ENCODE peak calls at places on chromosomes 16 and 17, in eight cellular contexts. One of them, this sample, is unnamed.
A peak's percentile ranks its signal among the peaks of the same experiment; 100 is the strongest.

GRCh38 chr17:74430706-74431567 is 951 bp upstream of the GPRC5C start:
- DNase-seq in heart right ventricle: peak; percentile 85
- DNase-seq in adrenal gland: peak; percentile 87
- DNase-seq in pancreas: peak; percentile 94
- DNase-seq in HCT116: peak; percentile 40
- DNase-seq in AG04450: no peak
- DNase-seq in neuronal stem cell: peak; percentile 66
- DNase-seq in Karpas-422: no peak
- DNase-seq in this sample: peak; percentile 86

GRCh38 chr16:83967838-83968482 is at the start of gene NECAB2:
- DNase-seq in adrenal gland: no peak
- DNase-seq in HCT116: no peak
- DNase-seq in AG04450: no peak
- DNase-seq in neuronal stem cell: peak; percentile 53
- DNase-seq in Karpas-422: peak; percentile 67
- DNase-seq in heart right ventricle: peak; percentile 62
- DNase-seq in pancreas: no peak
- DNase-seq in this sample: peak; percentile 65

GRCh38 chr17:42060231-42060630 is 9.8 kb upstream of the C17orf113 start:
- DNase-seq in pancreas: no peak
- DNase-seq in heart right ventricle: no peak
- DNase-seq in adrenal gland: no peak
- DNase-seq in HCT116: no peak
- DNase-seq in AG04450: no peak
- DNase-seq in neuronal stem cell: no peak
- DNase-seq in Karpas-422: no peak
- DNase-seq in this sample: no peak

GRCh38 chr17:16873654-16874035 is 98.3 kb downstream of the TNFRSF13B start:
- DNase-seq in heart right ventricle: no peak
- DNase-seq in adrenal gland: no peak
- DNase-seq in pancreas: no peak
- DNase-seq in AG04450: no peak
- DNase-seq in HCT116: no peak
- DNase-seq in Karpas-422: no peak
- DNase-seq in neuronal stem cell: no peak
- DNase-seq in this sample: no peak

GRCh38 chr16:68800257-68800875 is 43.0 kb upstream of the TANGO6 start:
- DNase-seq in HCT116: peak; percentile 62
- DNase-seq in adrenal gland: peak; percentile 62
- DNase-seq in Karpas-422: peak; percentile 87
- DNase-seq in pancreas: peak; percentile 32
- DNase-seq in neuronal stem cell: peak; percentile 68
- DNase-seq in heart right ventricle: no peak
- DNase-seq in AG04450: peak; percentile 66
- DNase-seq in this sample: no peak

GRCh38 chr16:74608944-74609343 is 2.0 kb upstream of the GLG1 start:
- DNase-seq in neuronal stem cell: no peak
- DNase-seq in HCT116: no peak
- DNase-seq in Karpas-422: no peak
- DNase-seq in adrenal gland: no peak
- DNase-seq in pancreas: no peak
- DNase-seq in heart right ventricle: no peak
- DNase-seq in AG04450: no peak
- DNase-seq in this sample: no peak

GRCh38 chr17:17391575-17392370 is 85.0 kb upstream of the MED9 start:
- DNase-seq in heart right ventricle: no peak
- DNase-seq in Karpas-422: peak; percentile 81
- DNase-seq in neuronal stem cell: no peak
- DNase-seq in HCT116: no peak
- DNase-seq in AG04450: no peak
- DNase-seq in adrenal gland: no peak
- DNase-seq in pancreas: no peak
- DNase-seq in this sample: no peak

GRCh38 chr17:57397402-57397801 is 141.1 kb downstream of the MSI2 start:
- DNase-seq in heart right ventricle: no peak
- DNase-seq in HCT116: no peak
- DNase-seq in Karpas-422: no peak
- DNase-seq in neuronal stem cell: no peak
- DNase-seq in adrenal gland: no peak
- DNase-seq in pancreas: no peak
- DNase-seq in AG04450: no peak
- DNase-seq in this sample: no peak

GRCh38 chr17:78715000-78715771 is 66.9 kb downstream of the CYTH1 start:
- DNase-seq in HCT116: no peak
- DNase-seq in adrenal gland: no peak
- DNase-seq in neuronal stem cell: no peak
- DNase-seq in Karpas-422: no peak
- DNase-seq in AG04450: no peak
- DNase-seq in pancreas: no peak
- DNase-seq in heart right ventricle: no peak
- DNase-seq in this sample: no peak

DNA sequence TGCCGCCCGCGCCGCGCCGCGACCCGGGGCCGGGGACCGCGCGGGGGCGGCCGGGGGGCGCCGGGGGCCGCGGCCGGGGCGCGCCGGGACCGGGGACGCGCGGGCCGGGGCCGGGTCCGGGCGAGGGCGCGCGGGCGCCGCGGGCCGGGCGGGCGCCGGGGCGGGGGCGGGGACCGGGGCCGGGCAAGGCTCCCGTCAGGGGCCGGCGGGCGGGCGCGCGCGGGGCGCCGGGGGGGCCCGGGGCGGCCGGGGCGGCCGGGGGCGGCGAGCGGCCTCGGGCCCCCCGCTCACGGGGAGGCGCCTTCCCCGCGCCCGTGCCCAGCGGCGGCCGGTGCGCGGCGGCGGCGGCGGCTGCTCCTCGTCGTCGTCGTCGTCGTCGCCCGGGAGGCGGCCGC is 586 bp downstream of the ZCCHC14 start:
- DNase-seq in AG04450: no peak
- DNase-seq in neuronal stem cell: no peak
- DNase-seq in heart right ventricle: no peak
- DNase-seq in adrenal gland: no peak
- DNase-seq in pancreas: no peak
- DNase-seq in Karpas-422: no peak
- DNase-seq in HCT116: no peak
- DNase-seq in this sample: no peak
- H3K27ac ChIP-seq in AG04450: no peak overlapping the region
- H3K27ac ChIP-seq in neuronal stem cell: no peak overlapping the region
- H3K27ac ChIP-seq in heart right ventricle: peak overlapping the region; percentile 6
- H3K27ac ChIP-seq in adrenal gland: no peak overlapping the region
- H3K27ac ChIP-seq in pancreas: no peak overlapping the region
- H3K27ac ChIP-seq in Karpas-422: no peak overlapping the region
- H3K27ac ChIP-seq in HCT116: peak overlapping the region; percentile 77
- H3K27ac ChIP-seq in this sample: peak overlapping the region; percentile 86

GRCh38 chr17:50207792-50208567 is 6.5 kb upstream of the COL1A1 start:
- DNase-seq in adrenal gland: no peak
- DNase-seq in Karpas-422: no peak
- DNase-seq in heart right ventricle: no peak
- DNase-seq in AG04450: no peak
- DNase-seq in HCT116: no peak
- DNase-seq in neuronal stem cell: no peak
- DNase-seq in pancreas: no peak
- DNase-seq in this sample: no peak
- H3K4me3 ChIP-seq in adrenal gland: no peak overlapping the region
- H3K4me3 ChIP-seq in Karpas-422: no peak overlapping the region
- H3K4me3 ChIP-seq in heart right ventricle: no peak overlapping the region
- H3K4me3 ChIP-seq in AG04450: no peak overlapping the region
- H3K4me3 ChIP-seq in HCT116: no peak overlapping the region
- H3K4me3 ChIP-seq in neuronal stem cell: no peak overlapping the region
- H3K4me3 ChIP-seq in pancreas: no peak overlapping the region
- H3K4me3 ChIP-seq in this sample: no peak overlapping the region

DNA sequence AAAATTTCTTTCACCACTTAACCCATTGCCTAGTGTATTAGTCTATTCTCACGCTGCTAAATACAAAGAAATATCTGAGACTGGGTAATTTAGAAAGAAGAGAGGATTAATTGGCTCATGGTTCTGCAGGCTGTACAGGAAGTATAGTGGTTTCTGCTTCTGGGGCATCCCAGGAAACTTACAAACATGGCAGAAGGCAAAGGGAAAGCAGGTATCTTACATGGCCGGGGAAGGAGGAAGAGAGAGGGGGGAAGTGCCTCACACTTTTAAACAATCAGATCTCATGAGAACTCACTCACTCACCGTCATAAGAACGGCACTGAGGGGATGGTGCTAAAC is 931.4 kb upstream of the SOX9 start:
- DNase-seq in heart right ventricle: no peak
- DNase-seq in Karpas-422: no peak
- DNase-seq in AG04450: no peak
- DNase-seq in neuronal stem cell: no peak
- DNase-seq in HCT116: no peak
- DNase-seq in pancreas: no peak
- DNase-seq in adrenal gland: no peak
- DNase-seq in this sample: no peak
- H3K27ac ChIP-seq in heart right ventricle: no peak overlapping the region
- H3K27ac ChIP-seq in Karpas-422: no peak overlapping the region
- H3K27ac ChIP-seq in AG04450: peak overlapping the region; percentile 87
- H3K27ac ChIP-seq in neuronal stem cell: no peak overlapping the region
- H3K27ac ChIP-seq in HCT116: peak overlapping the region; percentile 7
- H3K27ac ChIP-seq in pancreas: no peak overlapping the region
- H3K27ac ChIP-seq in adrenal gland: no peak overlapping the region
- H3K27ac ChIP-seq in this sample: no peak overlapping the region

DNA sequence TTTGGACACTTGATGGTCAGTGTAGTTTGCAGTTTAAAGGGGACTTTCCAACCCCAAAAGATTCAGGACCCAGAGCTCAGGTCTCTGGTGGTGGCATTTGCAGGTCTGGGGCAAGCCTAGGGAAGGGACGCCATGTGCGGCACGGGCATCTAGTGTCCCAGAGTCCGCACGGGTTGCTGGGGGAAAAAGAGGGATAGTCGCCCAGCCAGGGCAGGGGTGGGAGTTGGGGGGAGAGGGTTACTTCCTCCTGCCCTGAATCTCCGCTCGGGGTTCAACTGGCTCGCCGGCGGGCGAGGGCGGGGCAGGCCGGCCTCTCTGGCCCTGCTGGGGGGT is 239 bp upstream of the CA7 start:
- DNase-seq in AG04450: no peak
- DNase-seq in HCT116: no peak
- DNase-seq in neuronal stem cell: no peak
- DNase-seq in Karpas-422: no peak
- DNase-seq in heart right ventricle: no peak
- DNase-seq in pancreas: no peak
- DNase-seq in adrenal gland: no peak
- DNase-seq in this sample: no peak
- H3K4me3 ChIP-seq in AG04450: no peak overlapping the region
- H3K4me3 ChIP-seq in HCT116: no peak overlapping the region
- H3K4me3 ChIP-seq in neuronal stem cell: peak overlapping the region; percentile 82
- H3K4me3 ChIP-seq in Karpas-422: no peak overlapping the region
- H3K4me3 ChIP-seq in heart right ventricle: peak overlapping the region; percentile 54
- H3K4me3 ChIP-seq in pancreas: peak overlapping the region; percentile 43
- H3K4me3 ChIP-seq in adrenal gland: peak overlapping the region; percentile 52
- H3K4me3 ChIP-seq in this sample: peak overlapping the region; percentile 40

GRCh38 chr16:57862698-57863433 is 60.6 kb upstream of the KIFC3 start:
- DNase-seq in HCT116: no peak
- DNase-seq in pancreas: no peak
- DNase-seq in neuronal stem cell: no peak
- DNase-seq in AG04450: no peak
- DNase-seq in Karpas-422: no peak
- DNase-seq in heart right ventricle: no peak
- DNase-seq in adrenal gland: no peak
- DNase-seq in this sample: no peak
- H3K27ac ChIP-seq in HCT116: no peak overlapping the region
- H3K27ac ChIP-seq in pancreas: no peak overlapping the region
- H3K27ac ChIP-seq in neuronal stem cell: no peak overlapping the region
- H3K27ac ChIP-seq in AG04450: no peak overlapping the region
- H3K27ac ChIP-seq in Karpas-422: no peak overlapping the region
- H3K27ac ChIP-seq in heart right ventricle: no peak overlapping the region
- H3K27ac ChIP-seq in adrenal gland: no peak overlapping the region
- H3K27ac ChIP-seq in this sample: no peak overlapping the region

GRCh38 chr17:76104140-76104895 is 731 bp upstream of the EXOC7 start:
- DNase-seq in AG04450: no peak
- DNase-seq in HCT116: no peak
- DNase-seq in heart right ventricle: no peak
- DNase-seq in neuronal stem cell: no peak
- DNase-seq in Karpas-422: no peak
- DNase-seq in pancreas: no peak
- DNase-seq in adrenal gland: no peak
- DNase-seq in this sample: no peak
- H3K4me3 ChIP-seq in AG04450: peak overlapping the region; percentile 73
- H3K4me3 ChIP-seq in HCT116: peak overlapping the region; percentile 78
- H3K4me3 ChIP-seq in heart right ventricle: peak overlapping the region; percentile 91
- H3K4me3 ChIP-seq in neuronal stem cell: peak overlapping the region; percentile 94
- H3K4me3 ChIP-seq in Karpas-422: peak overlapping the region; percentile 89
- H3K4me3 ChIP-seq in pancreas: peak overlapping the region; percentile 83
- H3K4me3 ChIP-seq in adrenal gland: peak overlapping the region; percentile 69
- H3K4me3 ChIP-seq in this sample: peak overlapping the region; percentile 74

GRCh38 chr16:17412221-17412620 is 58.5 kb downstream of the XYLT1 start:
- DNase-seq in heart right ventricle: no peak
- DNase-seq in AG04450: no peak
- DNase-seq in neuronal stem cell: peak; percentile 43
- DNase-seq in adrenal gland: no peak
- DNase-seq in Karpas-422: no peak
- DNase-seq in HCT116: no peak
- DNase-seq in pancreas: no peak
- DNase-seq in this sample: no peak

GRCh38 chr16:17414916-17415315 is 55.8 kb downstream of the XYLT1 start:
- DNase-seq in AG04450: no peak
- DNase-seq in neuronal stem cell: no peak
- DNase-seq in heart right ventricle: no peak
- DNase-seq in Karpas-422: no peak
- DNase-seq in adrenal gland: no peak
- DNase-seq in pancreas: no peak
- DNase-seq in HCT116: no peak
- DNase-seq in this sample: no peak

GRCh38 chr16:17411263-17411662 is 59.5 kb downstream of the XYLT1 start:
- DNase-seq in HCT116: no peak
- DNase-seq in adrenal gland: no peak
- DNase-seq in neuronal stem cell: no peak
- DNase-seq in pancreas: no peak
- DNase-seq in Karpas-422: no peak
- DNase-seq in heart right ventricle: no peak
- DNase-seq in AG04450: no peak
- DNase-seq in this sample: no peak

GRCh38 chr16:17414421-17414820 is 56.3 kb downstream of the XYLT1 start:
- DNase-seq in AG04450: no peak
- DNase-seq in adrenal gland: no peak
- DNase-seq in Karpas-422: peak; percentile 59
- DNase-seq in pancreas: no peak
- DNase-seq in HCT116: no peak
- DNase-seq in neuronal stem cell: no peak
- DNase-seq in heart right ventricle: no peak
- DNase-seq in this sample: no peak

GRCh38 chr16:17413508-17413907 is 57.3 kb downstream of the XYLT1 start:
- DNase-seq in heart right ventricle: no peak
- DNase-seq in adrenal gland: no peak
- DNase-seq in Karpas-422: no peak
- DNase-seq in AG04450: no peak
- DNase-seq in pancreas: no peak
- DNase-seq in neuronal stem cell: no peak
- DNase-seq in HCT116: no peak
- DNase-seq in this sample: no peak
- H3K27ac ChIP-seq in heart right ventricle: no peak overlapping the region
- H3K27ac ChIP-seq in adrenal gland: no peak overlapping the region
- H3K27ac ChIP-seq in Karpas-422: no peak overlapping the region
- H3K27ac ChIP-seq in AG04450: no peak overlapping the region
- H3K27ac ChIP-seq in pancreas: no peak overlapping the region
- H3K27ac ChIP-seq in neuronal stem cell: no peak overlapping the region
- H3K27ac ChIP-seq in HCT116: no peak overlapping the region
- H3K27ac ChIP-seq in this sample: no peak overlapping the region

This sample was measured in right cardiac atrium.